ENCODE peak calls at places on chromosomes 1 and 21, in eight cellular contexts. A is neural progenitor cell, C is cardiac fibroblast, U is cardiac muscle cell, T is uterus, G is heart right ventricle, B is gastrocnemius medialis, W is upper lobe of right lung. J is an unnamed sample.

GRCh38 chr1:205321109-205321958 is at the start of gene NUAK2:
- DNase-seq in B (peak; percentile 83), G (peak; percentile 89), U (peak; percentile 92), T (peak; percentile 85), W (peak; percentile 97), C (peak; percentile 89), A (peak; percentile 99), J (peak; percentile 92)

GRCh38 chr1:12161662-12162458 is 4.9 kb upstream of the TNFRSF1B start:
- DNase-seq in A (no peak), B (peak; percentile 74), G (peak; percentile 94), U (peak; percentile 96), W (peak; percentile 89), C (peak; percentile 96), T (peak; percentile 86), J (peak; percentile 91)

GRCh38 chr1:202319381-202320080 is 22.2 kb downstream of the UBE2T start:
- DNase-seq in B (no peak), C (no peak), A (no peak), T (no peak), U (no peak), G (no peak), W (no peak), J (no peak)

GRCh38 chr1:53362851-53363642 is 35.2 kb upstream of the LRP8 start:
- DNase-seq in W (peak; percentile 41), G (no peak), B (no peak), A (no peak), U (no peak), C (no peak), T (peak; percentile 7), J (no peak)

GRCh38 chr1:114033219-114033706 is 54.0 kb downstream of the OLFML3 start:
- DNase-seq in B (no peak), C (peak; percentile 17), T (no peak), W (no peak), G (no peak), A (peak; percentile 70), U (peak; percentile 24), J (no peak)

GRCh38 chr1:168179411-168180147 is 817 bp downstream of the TIPRL start:
- DNase-seq in C (peak; percentile 31), B (no peak), A (peak; percentile 13), T (no peak), W (no peak), G (no peak), U (peak; percentile 21), J (no peak)

GRCh38 chr21:17523007-17523451 is 10.2 kb downstream of the CXADR start:
- DNase-seq in T (no peak), B (no peak), W (no peak), G (no peak), A (no peak), U (no peak), C (no peak), J (no peak)

GRCh38 chr21:37792046-37792445 is 124.2 kb downstream of the KCNJ6 start:
- DNase-seq in G (no peak), W (no peak), U (peak; percentile 56), A (no peak), T (no peak), C (peak; percentile 42), B (no peak), J (no peak)

GRCh38 chr1:6753320-6754140 is 31.7 kb upstream of the CAMTA1 start:
- DNase-seq in B (no peak), T (no peak), W (no peak), G (no peak), A (no peak), U (no peak), C (no peak), J (no peak)

GRCh38 chr1:50978144-50978851 is 8.3 kb downstream of the CDKN2C start:
- DNase-seq in W (peak; percentile 81), G (peak; percentile 75), A (peak; percentile 87), U (peak; percentile 65), C (peak; percentile 61), T (peak; percentile 58), B (peak; percentile 71), J (peak; percentile 89)

GRCh38 chr1:87684194-87684593 is 355.5 kb downstream of the LMO4 start:
- DNase-seq in C (peak; percentile 54), G (peak; percentile 9), W (no peak), B (no peak), U (peak; percentile 58), A (peak; percentile 14), T (peak; percentile 14), J (no peak)

GRCh38 chr1:156291226-156292061 is 4.0 kb downstream of the GLMP start:
- DNase-seq in C (peak; percentile 86), U (peak; percentile 86), A (peak; percentile 92), B (peak; percentile 74), W (peak; percentile 93), T (peak; percentile 89), G (peak; percentile 87), J (peak; percentile 92)

GRCh38 chr1:91768786-91769697 is 116.9 kb downstream of the TGFBR3 start:
- DNase-seq in B (no peak), C (no peak), T (no peak), W (no peak), U (no peak), A (no peak), G (no peak), J (no peak)

GRCh38 chr1:11805454-11806306 is at the start of the genes CLCN6 and MTHFR:
- DNase-seq in T (peak; percentile 100), B (peak; percentile 100), A (peak; percentile 100), C (peak; percentile 100), U (peak; percentile 100), G (peak; percentile 99), W (peak; percentile 100), J (peak; percentile 100)

GRCh38 chr1:162755306-162755705 is 35.2 kb upstream of the HSD17B7 start:
- DNase-seq in U (no peak), T (no peak), G (no peak), C (no peak), B (no peak), W (no peak), A (no peak), J (no peak)

GRCh38 chr1:181189691-181190361 is 101.3 kb downstream of the IER5 start:
- DNase-seq in G (peak; percentile 36), W (peak; percentile 81), U (peak; percentile 69), T (peak; percentile 58), C (peak; percentile 65), A (peak; percentile 84), B (no peak), J (peak; percentile 80)

GRCh38 chr1:95116666-95117206 is 419 bp upstream of the TLCD4 start:
- DNase-seq in T (peak; percentile 58), G (peak; percentile 56), C (peak; percentile 30), B (peak; percentile 6), U (peak; percentile 47), A (peak; percentile 89), W (peak; percentile 73), J (peak; percentile 61)

GRCh38 chr1:95742591-95743089 is 508.6 kb downstream of the RWDD3 start:
- DNase-seq in B (no peak), T (no peak), C (peak; percentile 80), A (peak; percentile 72), W (no peak), G (peak; percentile 29), U (peak; percentile 78), J (no peak)

DNA sequence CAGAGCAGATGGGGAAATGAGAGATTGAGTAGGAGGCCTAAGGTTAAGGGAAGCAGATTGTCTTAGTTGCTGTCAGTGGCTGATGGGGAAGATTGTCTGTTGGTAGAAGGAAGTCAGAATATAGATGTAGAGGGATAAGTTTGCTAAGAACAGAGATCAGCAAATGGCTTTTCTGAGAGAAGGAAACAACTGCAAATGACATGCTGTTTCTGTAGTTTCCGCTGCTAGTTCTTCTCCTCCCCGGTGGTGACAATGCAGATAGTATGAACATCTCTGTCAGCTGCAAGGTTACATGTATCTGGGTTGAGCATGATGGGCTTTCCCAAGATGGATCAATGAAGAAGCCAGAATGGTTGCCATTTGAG is 830 bp downstream of the CD1C start:
- DNase-seq in T (no peak), G (no peak), C (no peak), W (no peak), U (no peak), B (no peak), A (no peak), J (no peak)
- TF ChIP-seq CTCF in T (no peak), G (no peak), C (no peak), W (no peak), U (no peak), B (no peak), A (no peak), J (no peak)

GRCh38 chr21:43923391-43923790 is 58.4 kb downstream of the AGPAT3 start:
- DNase-seq in B (no peak), U (peak; percentile 9), W (no peak), G (peak; percentile 35), C (peak; percentile 27), A (no peak), T (no peak), J (no peak)
- H3K4me3 ChIP-seq in B (no peak overlapping the region), U (no peak overlapping the region), W (no peak overlapping the region), G (no peak overlapping the region), C (no peak overlapping the region), A (no peak overlapping the region), T (no peak overlapping the region), J (no peak overlapping the region)

DNA sequence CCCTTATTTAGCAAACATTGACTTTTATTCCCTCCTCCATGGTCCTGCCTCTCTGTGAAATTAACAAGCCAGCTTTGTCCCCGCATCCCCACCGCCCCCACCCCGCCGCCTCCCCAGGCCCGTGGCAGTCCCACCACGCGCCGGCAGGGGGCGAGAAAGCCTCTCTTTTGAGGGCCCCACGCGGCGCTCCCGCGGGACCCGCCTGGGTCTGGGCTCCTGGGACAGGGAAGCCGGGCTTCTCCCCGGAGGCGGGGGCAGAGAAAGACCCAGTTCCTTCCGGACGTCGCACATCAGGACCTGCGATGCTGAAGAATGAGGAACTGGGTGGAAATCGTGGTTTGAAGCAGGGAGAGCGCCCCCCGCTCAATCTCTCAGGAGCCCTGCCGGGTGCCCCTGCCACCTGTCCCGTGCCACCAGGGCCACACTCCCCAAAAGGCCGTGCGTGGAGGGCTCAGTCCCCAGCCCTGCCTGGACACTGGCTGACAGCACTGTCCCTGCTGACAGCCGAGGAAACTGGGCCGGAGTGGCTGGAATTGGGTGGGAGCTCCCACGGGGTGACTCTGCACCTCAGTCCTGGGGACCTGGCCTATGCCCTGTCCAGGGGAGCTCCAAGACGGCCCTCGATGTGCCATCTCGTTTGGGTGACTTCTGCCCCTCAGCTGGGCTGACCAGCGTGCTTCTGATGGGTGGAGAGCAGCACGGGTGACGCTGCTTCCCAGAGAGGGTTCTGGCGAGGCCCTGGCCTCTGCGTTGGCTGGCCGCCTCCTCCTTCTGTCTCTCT is 8.6 kb upstream of the ACTRT2 start:
- DNase-seq in W (peak; percentile 79), U (peak; percentile 10), C (no peak), A (peak; percentile 75), T (peak; percentile 39), G (peak; percentile 41), B (no peak), J (peak; percentile 73)
- TF ChIP-seq CTCF in W (peak; percentile 80), U (peak; percentile 47), C (peak; percentile 25), A (peak; percentile 78), T (peak; percentile 41), G (peak; percentile 85), B (peak; percentile 53), J (peak; percentile 86)

DNA sequence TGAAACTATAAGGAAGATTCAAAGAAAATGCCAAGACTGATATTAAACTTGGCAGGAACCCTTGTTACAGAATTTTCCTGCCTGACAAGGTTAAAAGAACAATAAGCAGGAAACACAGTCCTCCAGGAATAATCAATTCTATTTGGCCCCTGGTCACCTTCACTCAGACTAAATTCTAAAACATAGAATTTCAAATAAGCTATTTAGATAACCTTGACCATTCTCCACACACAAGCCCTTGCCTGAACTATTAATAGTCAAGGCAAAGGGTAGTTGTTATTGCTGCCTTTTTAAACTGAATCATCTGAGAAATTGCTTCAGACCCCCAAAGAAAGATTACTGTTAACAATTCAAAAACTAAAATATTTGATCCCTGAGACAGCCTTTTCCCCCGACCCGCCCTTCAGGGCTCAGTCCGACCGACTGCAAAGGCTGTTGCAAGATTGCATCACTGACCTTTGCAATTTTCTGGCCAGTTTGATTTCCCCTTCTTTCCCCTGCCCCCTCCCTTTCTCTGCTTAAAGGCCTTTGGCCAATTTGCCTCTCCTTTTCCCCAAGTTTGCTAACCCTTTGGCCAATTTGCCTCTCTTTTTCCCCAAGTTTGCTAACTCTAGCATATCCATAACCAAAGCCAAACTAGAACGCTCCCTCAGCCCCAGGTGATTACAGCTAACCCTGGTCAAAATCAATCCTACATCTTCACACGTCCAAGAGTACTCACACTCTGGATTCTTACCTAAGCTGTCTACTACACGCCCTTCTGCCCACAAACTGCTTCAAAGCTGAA is 1.4 kb upstream of the G0S2 start:
- DNase-seq in T (no peak), W (no peak), G (no peak), U (peak; percentile 69), B (peak; percentile 36), C (peak; percentile 39), A (no peak), J (peak; percentile 79)
- H3K4me3 ChIP-seq in T (no peak overlapping the region), W (no peak overlapping the region), G (no peak overlapping the region), U (no peak overlapping the region), B (peak overlapping the region; percentile 69), C (no peak overlapping the region), A (no peak overlapping the region), J (peak overlapping the region; percentile 72)

J was measured in psoas muscle.